ENCODE peak calls at places on chromosomes 11 and 22, in eight cellular contexts. E is cardiac muscle cell; N is thoracic aorta; Z is activated effector memory CD4-positive, alpha-beta T cell treated with Interleukin-2 at 50 U/mL for 16 hours; K is NCI-H510A; O is kidney; P is activated CD4-positive, CD25-positive, alpha-beta regulatory T cell; M is AG09319. G is an unnamed sample.

GRCh38 chr11:119903389-119903788 is 174.4 kb upstream of the NECTIN1 start:
- DNase-seq in E (no peak), N (no peak), Z (no peak), K (no peak), O (no peak), P (no peak), M (no peak), G (no peak)

GRCh38 chr11:124669193-124669592 is 4.3 kb downstream of the SIAE start:
- DNase-seq in E (peak), N (no peak), Z (no peak), K (no peak), O (no peak), P (no peak), M (peak), G (no peak)

GRCh38 chr22:42281284-42281683 is 10.8 kb upstream of the TCF20 start:
- DNase-seq in E (no peak), N (no peak), Z (no peak), K (no peak), O (peak), P (no peak), M (no peak), G (no peak)

GRCh38 chr11:10604340-10604748 is 35.9 kb upstream of the LYVE1 start:
- DNase-seq in E (peak), N (no peak), Z (no peak), K (no peak), O (peak), P (no peak), M (no peak), G (no peak)

GRCh38 chr22:19085233-19086043 is 36.8 kb downstream of the DGCR2 start:
- DNase-seq in E (peak), N (no peak), Z (no peak), K (no peak), O (no peak), P (no peak), M (no peak), G (no peak)

GRCh38 chr11:134557571-134558257 is 145.7 kb upstream of the B3GAT1 start:
- DNase-seq in E (no peak), N (no peak), Z (no peak), K (no peak), O (no peak), P (no peak), M (no peak), G (no peak)

GRCh38 chr11:102840018-102840417 is 3.4 kb downstream of the MMP3 start:
- DNase-seq in E (no peak), N (no peak), Z (no peak), K (no peak), O (no peak), P (no peak), M (no peak), G (no peak)

GRCh38 chr11:131065435-131066295 is 149.4 kb upstream of the SNX19 start:
- DNase-seq in E (no peak), N (no peak), Z (no peak), K (no peak), O (peak), P (no peak), M (no peak), G (no peak)

GRCh38 chr11:122207505-122207904 is 91.5 kb upstream of the BLID start:
- DNase-seq in E (peak), N (no peak), Z (no peak), K (no peak), O (no peak), P (no peak), M (peak), G (no peak)

GRCh38 chr11:22510741-22511140 is 114.9 kb downstream of the FANCF start:
- DNase-seq in E (no peak), N (no peak), Z (no peak), K (no peak), O (no peak), P (no peak), M (no peak), G (no peak)

GRCh38 chr11:400241-400729 is 6.3 kb downstream of the PKP3 start:
- DNase-seq in E (no peak), N (no peak), Z (no peak), K (no peak), O (peak), P (no peak), M (no peak), G (no peak)

GRCh38 chr11:16902979-16903378 is 111.2 kb downstream of the PLEKHA7 start:
- DNase-seq in E (no peak), N (no peak), Z (no peak), K (no peak), O (no peak), P (no peak), M (no peak), G (no peak)

GRCh38 chr22:40035351-40035750 is 40.6 kb downstream of the FAM83F start:
- DNase-seq in E (no peak), N (no peak), Z (no peak), K (no peak), O (no peak), P (no peak), M (no peak), G (no peak)

GRCh38 chr11:13152736-13153541 is 124.7 kb upstream of the BMAL1 start:
- DNase-seq in E (peak), N (no peak), Z (no peak), K (no peak), O (no peak), P (no peak), M (no peak), G (no peak)

GRCh38 chr11:409600-410471 is 5.0 kb downstream of the SIGIRR start:
- DNase-seq in E (no peak), N (no peak), Z (no peak), K (no peak), O (peak), P (no peak), M (no peak), G (no peak)

GRCh38 chr22:35582861-35583670 is 34.1 kb downstream of the MB start:
- DNase-seq in E (peak), N (no peak), Z (peak), K (no peak), O (peak), P (peak), M (no peak), G (no peak)

GRCh38 chr11:72940417-72940816 is 126.2 kb downstream of the ATG16L2 start:
- DNase-seq in E (no peak), N (no peak), Z (no peak), K (no peak), O (no peak), P (no peak), M (no peak), G (no peak)

GRCh38 chr11:4063348-4063747 is 31.3 kb upstream of the RRM1 start:
- DNase-seq in E (no peak), N (no peak), Z (no peak), K (no peak), O (no peak), P (no peak), M (no peak), G (no peak)

GRCh38 chr11:119115484-119116234 is 5.7 kb upstream of the HINFP start:
- DNase-seq in E (no peak), N (no peak), Z (no peak), K (no peak), O (peak), P (no peak), M (no peak), G (no peak)

GRCh38 chr22:21995660-21996059 is 13.1 kb upstream of the TOP3B start:
- DNase-seq in E (no peak), N (no peak), Z (no peak), K (no peak), O (no peak), P (no peak), M (no peak), G (no peak)